ENCODE peak calls at places on chromosomes 3 and 15, in four cellular contexts. One of them, this sample, is unnamed.

GRCh38 chr3:16399473-16399872 is 114.0 kb downstream of the RFTN1 start:
- DNase-seq in IMR-90: peak; percentile 95
- DNase-seq in K562: no peak
- DNase-seq in HepG2: no peak
- DNase-seq in this sample: peak; percentile 9

GRCh38 chr3:138945646-138946553 is 1.0 kb downstream of the FOXL2 start:
- DNase-seq in IMR-90: peak; percentile 23
- DNase-seq in K562: peak; percentile 57
- DNase-seq in HepG2: no peak
- DNase-seq in this sample: peak; percentile 75

GRCh38 chr3:62370112-62371031 is 3.0 kb downstream of the FEZF2 start:
- DNase-seq in IMR-90: no peak
- DNase-seq in K562: no peak
- DNase-seq in HepG2: no peak
- DNase-seq in this sample: no peak

GRCh38 chr3:198096015-198096414 is 136.0 kb downstream of the LMLN start:
- DNase-seq in IMR-90: no peak
- DNase-seq in K562: no peak
- DNase-seq in HepG2: no peak
- DNase-seq in this sample: no peak

GRCh38 chr3:88203537-88204143 is 53.9 kb downstream of the C3orf38 start:
- DNase-seq in IMR-90: peak; percentile 67
- DNase-seq in K562: peak; percentile 35
- DNase-seq in HepG2: peak; percentile 40
- DNase-seq in this sample: peak; percentile 25

GRCh38 chr3:73653877-73654276 is 29.1 kb upstream of the PDZRN3 start:
- DNase-seq in IMR-90: peak; percentile 63
- DNase-seq in K562: no peak
- DNase-seq in HepG2: no peak
- DNase-seq in this sample: no peak

GRCh38 chr3:29454326-29454725 is 173.5 kb downstream of the RBMS3 start:
- DNase-seq in IMR-90: no peak
- DNase-seq in K562: no peak
- DNase-seq in HepG2: no peak
- DNase-seq in this sample: no peak

GRCh38 chr3:32392530-32393302 is 1.1 kb downstream of the CMTM7 start:
- DNase-seq in IMR-90: peak; percentile 77
- DNase-seq in K562: no peak
- DNase-seq in HepG2: no peak
- DNase-seq in this sample: peak; percentile 14

GRCh38 chr15:37872661-37873060 is 61.8 kb upstream of the TMCO5A start:
- DNase-seq in IMR-90: no peak
- DNase-seq in K562: no peak
- DNase-seq in HepG2: no peak
- DNase-seq in this sample: no peak

GRCh38 chr15:32685576-32685975 is 32.2 kb upstream of the GREM1 start:
- DNase-seq in IMR-90: peak; percentile 54
- DNase-seq in K562: no peak
- DNase-seq in HepG2: no peak
- DNase-seq in this sample: no peak

GRCh38 chr3:72161870-72162617 is 377.1 kb upstream of the PROK2 start:
- DNase-seq in IMR-90: peak; percentile 51
- DNase-seq in K562: no peak
- DNase-seq in HepG2: no peak
- DNase-seq in this sample: peak; percentile 49

GRCh38 chr3:86951343-86951742 is 39.6 kb downstream of the VGLL3 start:
- DNase-seq in IMR-90: peak; percentile 86
- DNase-seq in K562: no peak
- DNase-seq in HepG2: no peak
- DNase-seq in this sample: no peak

GRCh38 chr15:101128191-101128590 is 123.7 kb downstream of the CHSY1 start:
- DNase-seq in IMR-90: peak; percentile 99
- DNase-seq in K562: no peak
- DNase-seq in HepG2: no peak
- DNase-seq in this sample: no peak

DNA sequence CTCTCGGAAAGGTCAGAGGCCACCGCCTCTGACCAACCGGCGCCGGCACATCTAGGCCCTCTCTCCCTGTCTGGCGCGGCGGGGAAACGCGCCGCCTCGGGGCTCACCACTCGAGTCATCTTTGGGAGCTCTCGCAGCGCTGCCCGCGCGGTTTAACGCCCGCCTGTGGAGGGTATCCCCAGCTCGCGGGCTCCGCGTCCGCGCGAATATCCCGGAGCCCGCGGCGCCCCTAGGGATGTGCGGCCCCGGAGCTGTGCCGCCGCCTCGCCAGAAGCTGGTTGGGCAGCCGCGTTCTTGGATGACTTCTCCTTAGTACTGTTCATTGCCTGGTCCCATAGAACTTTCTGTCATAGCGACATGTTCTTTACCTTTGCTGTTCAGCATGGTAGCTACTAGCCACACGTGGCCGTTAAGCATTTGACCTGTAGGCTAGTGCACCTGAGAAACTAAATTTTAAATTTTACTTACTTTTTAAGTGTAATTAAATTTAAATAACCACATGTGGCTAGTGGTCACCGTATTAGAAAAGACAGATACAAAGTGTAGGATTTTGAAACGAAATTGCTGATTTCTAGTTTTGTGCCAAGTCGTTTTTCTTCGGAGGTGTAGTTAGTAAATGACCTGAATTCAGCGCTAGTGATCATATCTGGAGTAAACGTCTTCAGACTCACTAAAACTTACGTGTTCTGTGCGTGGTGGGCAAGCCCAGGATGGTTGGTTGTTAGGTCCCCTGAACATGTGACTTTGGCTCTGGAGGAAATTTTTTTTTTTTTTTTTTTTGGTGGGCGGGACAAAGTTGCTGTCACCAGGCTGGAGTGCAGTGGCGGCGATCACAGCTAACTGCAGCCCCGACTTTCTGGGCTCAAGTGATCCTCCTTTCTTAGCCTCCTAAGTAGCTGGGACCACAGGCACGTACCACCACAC is 835 bp downstream of the ARIH2 start:
- DNase-seq in IMR-90: peak; percentile 50
- DNase-seq in K562: no peak
- DNase-seq in HepG2: peak; percentile 74
- DNase-seq in this sample: peak; percentile 58
- TF ChIP-seq MAZ in IMR-90: no peak
- TF ChIP-seq MAZ in K562: no peak
- TF ChIP-seq MAZ in HepG2: no peak
- TF ChIP-seq MAZ in this sample: no peak

GRCh38 chr3:168157903-168158302 is 62.2 kb upstream of the GOLIM4 start:
- DNase-seq in IMR-90: no peak
- DNase-seq in K562: no peak
- DNase-seq in HepG2: no peak
- DNase-seq in this sample: no peak

GRCh38 chr3:168165390-168166269 is 69.9 kb upstream of the GOLIM4 start:
- DNase-seq in IMR-90: peak; percentile 76
- DNase-seq in K562: peak; percentile 51
- DNase-seq in HepG2: peak; percentile 73
- DNase-seq in this sample: peak; percentile 15

GRCh38 chr3:168161696-168162095 is 66.0 kb upstream of the GOLIM4 start:
- DNase-seq in IMR-90: no peak
- DNase-seq in K562: no peak
- DNase-seq in HepG2: no peak
- DNase-seq in this sample: no peak

GRCh38 chr3:168159473-168159872 is 63.7 kb upstream of the GOLIM4 start:
- DNase-seq in IMR-90: no peak
- DNase-seq in K562: no peak
- DNase-seq in HepG2: no peak
- DNase-seq in this sample: no peak

GRCh38 chr3:168162172-168162571 is 66.4 kb upstream of the GOLIM4 start:
- DNase-seq in IMR-90: peak; percentile 11
- DNase-seq in K562: no peak
- DNase-seq in HepG2: no peak
- DNase-seq in this sample: no peak
- TF ChIP-seq MAZ in IMR-90: no peak
- TF ChIP-seq MAZ in K562: no peak
- TF ChIP-seq MAZ in HepG2: no peak
- TF ChIP-seq MAZ in this sample: no peak

DNA sequence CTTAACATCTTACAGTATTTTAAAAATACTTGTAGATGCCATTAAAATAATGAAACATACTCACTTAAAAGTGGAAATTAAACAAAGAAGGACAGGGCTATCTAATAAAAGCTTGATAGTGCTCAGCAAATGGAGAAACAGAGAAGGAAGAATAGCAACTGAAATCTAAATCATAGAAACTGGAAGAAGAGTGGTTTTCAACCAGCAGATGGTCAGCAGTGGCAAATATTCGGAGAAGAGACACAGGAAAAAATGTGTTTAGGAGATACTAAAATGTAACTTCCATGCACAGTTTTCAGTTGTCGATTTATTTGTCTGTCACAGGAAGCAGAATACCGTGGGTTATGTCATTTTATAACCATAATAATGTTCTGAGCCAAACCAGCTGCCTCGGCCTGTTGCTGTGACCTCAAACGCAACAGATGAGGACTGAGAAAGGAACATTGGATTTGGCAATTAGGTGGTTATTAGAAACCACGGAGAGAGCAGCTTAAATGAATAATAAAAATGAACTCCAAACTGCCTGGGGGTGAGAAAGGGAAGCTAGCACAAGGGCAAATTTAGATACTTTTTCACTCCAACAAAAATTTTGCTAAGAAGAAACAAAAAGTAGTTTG is 246.6 kb upstream of the KCNMB2 start:
- DNase-seq in IMR-90: peak; percentile 32
- DNase-seq in K562: no peak
- DNase-seq in HepG2: no peak
- DNase-seq in this sample: no peak
- TF ChIP-seq MAZ in IMR-90: no peak
- TF ChIP-seq MAZ in K562: no peak
- TF ChIP-seq MAZ in HepG2: no peak
- TF ChIP-seq MAZ in this sample: no peak

GRCh38 chr15:60496853-60497252 is 17.9 kb upstream of the ICE2 start:
- DNase-seq in IMR-90: no peak
- DNase-seq in K562: no peak
- DNase-seq in HepG2: no peak
- DNase-seq in this sample: no peak
- TF ChIP-seq MAZ in IMR-90: no peak
- TF ChIP-seq MAZ in K562: no peak
- TF ChIP-seq MAZ in HepG2: no peak
- TF ChIP-seq MAZ in this sample: no peak

DNA sequence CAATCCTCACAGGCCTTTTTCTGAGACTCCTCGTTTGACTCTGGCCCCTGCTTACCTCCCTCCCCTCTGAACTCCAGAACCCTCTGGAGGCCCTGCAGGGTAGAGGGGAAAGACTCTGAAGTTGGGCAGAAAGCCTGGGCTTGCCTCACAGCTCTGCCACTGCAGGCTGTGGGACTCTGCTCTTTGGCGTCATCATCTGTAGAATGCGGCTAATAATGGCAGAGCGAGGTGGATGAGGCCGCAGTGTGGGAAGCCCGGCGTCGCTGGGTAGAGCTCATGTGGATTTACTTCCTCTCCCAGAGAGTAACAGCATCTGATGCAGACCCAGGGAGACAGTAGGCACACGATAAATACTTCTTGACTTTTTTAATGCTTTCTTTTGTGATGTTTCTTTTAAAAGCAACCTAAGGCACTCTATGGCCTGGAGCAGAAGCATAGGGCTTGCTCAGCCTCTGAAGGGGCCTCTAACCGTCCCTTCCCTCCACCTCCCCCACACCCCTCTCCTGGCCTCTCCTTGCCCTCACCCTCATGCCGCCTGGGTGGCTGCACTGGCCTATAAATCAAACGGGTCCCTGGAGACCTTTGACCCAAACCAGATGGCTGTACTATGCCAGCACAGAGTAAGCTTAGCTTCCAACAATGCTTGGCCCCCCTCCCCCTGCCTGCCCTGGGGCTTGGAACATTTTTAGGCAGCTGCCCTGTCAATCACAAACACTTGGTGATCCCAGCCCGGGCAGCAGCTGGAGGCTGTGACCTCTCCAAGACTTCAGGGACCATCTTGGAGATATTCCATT is 32.9 kb downstream of the SPSB4 start:
- DNase-seq in IMR-90: no peak
- DNase-seq in K562: no peak
- DNase-seq in HepG2: no peak
- DNase-seq in this sample: no peak
- TF ChIP-seq MAZ in IMR-90: no peak
- TF ChIP-seq MAZ in K562: no peak
- TF ChIP-seq MAZ in HepG2: no peak
- TF ChIP-seq MAZ in this sample: no peak

This sample was measured in A549.